ENCODE peak calls at places on chromosomes 1 and 21, in nine cellular contexts. L is adrenal gland, F is prostate gland, X is sigmoid colon, Y is HCT116, U is IMR-90, P is endothelial cell of umbilical vein, V is uterus, G is right lobe of liver. I is an unnamed sample.
A peak's percentile ranks its signal among the peaks of the same experiment; 100 is the strongest.

GRCh38 chr1:150151291-150152181 is 1.8 kb downstream of the PLEKHO1 start:
- DNase-seq in F (no peak), X (peak; percentile 83), G (no peak), P (no peak), U (no peak), L (peak; percentile 53), V (peak; percentile 43), Y (no peak), I (no peak)

GRCh38 chr1:231800071-231800470 is 173.5 kb downstream of the DISC1 start:
- DNase-seq in X (no peak), G (no peak), L (no peak), U (no peak), P (no peak), V (no peak), F (no peak), Y (no peak), I (no peak)

GRCh38 chr21:44514746-44515358 is 25.1 kb downstream of the KRTAP10-1 start:
- DNase-seq in F (no peak), U (no peak), L (no peak), X (no peak), P (no peak), G (no peak), Y (no peak), V (no peak), I (no peak)

GRCh38 chr1:110879758-110880606 is 7.0 kb downstream of the CD53 start:
- DNase-seq in X (no peak), P (no peak), V (no peak), G (no peak), F (no peak), U (no peak), L (no peak), Y (no peak), I (no peak)

GRCh38 chr1:80779278-80779677 is 1021.5 kb upstream of the ADGRL2 start:
- DNase-seq in P (no peak), V (no peak), L (no peak), G (no peak), Y (no peak), F (no peak), U (no peak), X (peak; percentile 36), I (no peak)

GRCh38 chr1:209257021-209257420 is 326.5 kb upstream of the CAMK1G start:
- DNase-seq in Y (no peak), F (no peak), U (no peak), V (no peak), X (no peak), P (no peak), G (no peak), L (no peak), I (no peak)

GRCh38 chr1:171913385-171913784 is 72.1 kb downstream of the DNM3 start:
- DNase-seq in F (peak; percentile 23), V (no peak), Y (peak; percentile 59), L (peak; percentile 39), X (no peak), U (no peak), P (peak; percentile 56), G (no peak), I (no peak)

GRCh38 chr21:26554365-26554764 is 18.7 kb downstream of the CYYR1 start:
- DNase-seq in X (no peak), L (peak; percentile 20), F (no peak), U (no peak), P (no peak), V (no peak), G (no peak), Y (no peak), I (no peak)

GRCh38 chr1:165143437-165144065 is 213.0 kb downstream of the LMX1A start:
- DNase-seq in V (no peak), L (peak; percentile 29), U (no peak), Y (no peak), P (no peak), X (no peak), G (peak; percentile 57), F (no peak), I (no peak)

GRCh38 chr1:111621050-111621449 is 1.5 kb downstream of the RAP1A start:
- DNase-seq in G (no peak), X (no peak), U (peak; percentile 11), P (peak; percentile 14), V (no peak), L (no peak), Y (no peak), F (no peak), I (no peak)

GRCh38 chr1:213260322-213261075 is 209.5 kb downstream of the RPS6KC1 start:
- DNase-seq in Y (no peak), L (no peak), V (no peak), G (no peak), U (no peak), P (no peak), X (no peak), F (no peak), I (no peak)

GRCh38 chr1:59406437-59407164 is 109.7 kb downstream of the FGGY start:
- DNase-seq in P (no peak), F (no peak), U (no peak), Y (no peak), G (no peak), L (no peak), X (no peak), V (no peak), I (no peak)

GRCh38 chr1:33228935-33229487 is 27.3 kb upstream of the ZNF362 start:
- DNase-seq in V (peak; percentile 60), U (peak; percentile 92), Y (no peak), F (no peak), L (peak; percentile 79), P (no peak), X (peak; percentile 75), G (peak; percentile 58), I (no peak)

GRCh38 chr1:40305451-40305850 is 11.6 kb downstream of the COL9A2 start:
- DNase-seq in V (no peak), L (no peak), X (no peak), P (no peak), Y (no peak), G (no peak), U (no peak), F (no peak), I (no peak)

GRCh38 chr1:240242601-240243144 is 151.0 kb downstream of the FMN2 start:
- DNase-seq in V (no peak), Y (no peak), F (no peak), U (peak; percentile 80), P (no peak), X (no peak), G (no peak), L (no peak), I (no peak)

GRCh38 chr21:46093668-46094400 is 4.1 kb upstream of the COL6A2 start:
- DNase-seq in L (peak; percentile 17), P (no peak), V (no peak), G (no peak), F (peak; percentile 2), X (peak; percentile 67), Y (no peak), U (no peak), I (peak; percentile 15)

GRCh38 chr1:222941425-222941824 is 126.6 kb downstream of the DISP1 start:
- DNase-seq in Y (no peak), F (no peak), U (no peak), P (no peak), L (no peak), G (no peak), V (no peak), X (no peak), I (no peak)

GRCh38 chr1:232547938-232548484 is 81.9 kb downstream of the SIPA1L2 start:
- DNase-seq in Y (no peak), G (no peak), L (no peak), V (no peak), F (no peak), X (no peak), P (no peak), U (peak; percentile 22), I (no peak)

GRCh38 chr1:225462429-225462713 is 34.5 kb upstream of the LBR start:
- DNase-seq in X (no peak), V (no peak), Y (no peak), U (no peak), F (no peak), L (no peak), P (no peak), G (no peak), I (no peak)
- H3K4me1 ChIP-seq in X (peaks cover 86% of the 10 kb centered on the region), V (peaks cover 7% of the 10 kb centered on the region), Y (peaks cover 38% of the 10 kb centered on the region), U (peaks cover 14% of the 10 kb centered on the region), F (peaks cover 3% of the 10 kb centered on the region), L (peaks cover 17% of the 10 kb centered on the region), P (peaks cover 16% of the 10 kb centered on the region), G (no peaks in the 10 kb centered on the region), I (no peaks in the 10 kb centered on the region)

GRCh38 chr1:244970236-244970652 is 105.9 kb upstream of the HNRNPU start:
- DNase-seq in U (peak; percentile 54), Y (peak; percentile 42), G (peak; percentile 82), X (no peak), L (peak; percentile 81), P (peak; percentile 83), F (no peak), V (no peak), I (no peak)
- TF ChIP-seq POLR2A in U (no peak), Y (no peak), G (no peak), X (peak; percentile 30), L (no peak), P (peak; percentile 12), F (peak; percentile 56), V (peak; percentile 89), I (no peak)

DNA sequence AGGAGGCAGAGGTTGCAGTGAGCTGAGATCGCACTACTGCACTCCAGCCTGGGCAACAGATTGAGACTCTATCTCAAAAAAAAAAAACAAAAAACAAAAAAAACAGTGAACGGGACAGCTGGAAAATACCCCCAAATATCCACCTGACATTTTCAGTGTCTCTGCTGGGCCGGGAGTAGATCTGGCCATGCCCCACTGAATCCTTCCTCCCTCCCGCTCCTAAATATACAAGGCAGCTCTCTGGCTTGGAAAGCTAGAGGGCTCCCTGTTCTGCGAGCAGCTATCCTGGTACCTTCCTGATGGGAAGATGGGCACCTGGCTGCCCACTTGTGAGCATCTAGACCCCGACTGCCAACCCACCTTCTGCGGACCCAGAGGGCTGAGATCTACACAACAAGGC is 21.4 kb downstream of the SPSB1 start:
- DNase-seq in U (no peak), V (no peak), P (no peak), G (no peak), Y (no peak), X (no peak), L (no peak), F (no peak), I (no peak)
- H3K4me1 ChIP-seq in U (peaks cover 27% of the 10 kb centered on the region), V (no peaks in the 10 kb centered on the region), P (peaks cover 18% of the 10 kb centered on the region), G (no peaks in the 10 kb centered on the region), Y (peaks cover 34% of the 10 kb centered on the region), X (peaks cover 100% of the 10 kb centered on the region), L (peaks cover 9% of the 10 kb centered on the region), F (no peaks in the 10 kb centered on the region), I (no peaks in the 10 kb centered on the region)

DNA sequence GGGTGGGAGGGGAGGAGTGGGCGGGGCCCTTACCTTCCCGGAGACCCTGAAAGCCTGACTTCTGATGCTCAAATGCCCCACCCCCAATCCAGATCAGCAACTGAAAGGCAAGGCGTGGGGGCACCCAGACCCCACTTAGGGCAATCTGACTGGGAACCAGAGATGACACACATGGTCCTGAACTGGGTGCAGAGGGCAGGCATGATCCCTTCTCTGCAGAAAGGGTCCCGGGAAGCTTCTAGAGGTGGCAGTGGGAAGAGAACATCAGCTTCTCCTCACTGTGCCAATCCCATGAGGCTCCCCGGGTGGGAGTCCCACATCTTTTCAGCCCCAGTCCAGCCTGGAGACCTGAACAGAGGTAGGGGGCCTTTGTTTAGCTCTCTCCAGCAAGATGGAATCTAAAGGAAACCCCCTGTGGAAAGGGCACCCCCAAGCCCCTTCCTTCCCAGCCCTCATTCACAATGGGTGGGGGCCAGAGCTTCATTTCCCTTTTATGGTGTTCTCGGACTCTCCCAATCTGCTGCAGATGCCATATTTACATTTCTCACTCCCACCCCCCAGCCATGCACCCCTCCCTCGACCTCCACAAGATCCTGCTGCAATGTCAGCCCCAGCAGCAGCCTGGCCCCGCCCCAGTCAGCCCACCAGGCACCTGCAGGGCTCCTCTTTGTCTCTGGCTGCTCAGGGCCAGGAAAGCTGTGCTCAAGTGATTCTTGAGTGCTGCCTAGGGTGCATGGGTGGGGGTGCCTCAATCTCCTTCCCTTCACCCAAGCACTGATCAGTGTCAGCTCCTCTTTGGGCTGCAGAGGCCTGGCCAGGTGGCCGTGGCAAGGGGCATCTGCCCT is 2.0 kb downstream of the KIF21B start:
- DNase-seq in V (no peak), U (no peak), X (no peak), F (no peak), L (no peak), Y (no peak), P (no peak), G (peak; percentile 31), I (no peak)
- TF ChIP-seq POLR2A in V (no peak), U (no peak), X (no peak), F (no peak), L (no peak), Y (no peak), P (no peak), G (no peak), I (no peak)

I was measured in breast epithelium.